ENCODE peak calls at places on chromosome 10, in nine cellular contexts. G is testis, I is IMR-90, W is AG04450, D is hepatocyte, V is colonic mucosa, R is HL-60, E is substantia nigra, S is fibroblast of lung. A is an unnamed sample.

GRCh38 chr10:28386508-28386868 is 83.6 kb upstream of the MPP7 start:
- DNase-seq in G (no peak), I (no peak), W (no peak), D (no peak), V (no peak), R (no peak), E (no peak), S (no peak), A (no peak)

GRCh38 chr10:122861724-122862161 is 16.1 kb upstream of the CUZD1 start:
- DNase-seq in G (no peak), I (peak), W (no peak), D (no peak), V (no peak), R (no peak), E (no peak), S (peak), A (no peak)

GRCh38 chr10:26374426-26374825 is 63.7 kb upstream of the APBB1IP start:
- DNase-seq in G (no peak), I (no peak), W (no peak), D (no peak), V (no peak), R (no peak), E (no peak), S (no peak), A (no peak)

GRCh38 chr10:119149723-119150122 is 15.8 kb downstream of the SFXN4 start:
- DNase-seq in G (no peak), I (no peak), W (no peak), D (no peak), V (no peak), R (no peak), E (no peak), S (no peak), A (no peak)

GRCh38 chr10:14860782-14861181 is 17.9 kb upstream of the SUV39H2 start:
- DNase-seq in G (no peak), I (no peak), W (no peak), D (peak), V (peak), R (no peak), E (no peak), S (no peak), A (no peak)

GRCh38 chr10:113132651-113133088 is 182.6 kb downstream of the TCF7L2 start:
- DNase-seq in G (no peak), I (peak), W (no peak), D (no peak), V (no peak), R (no peak), E (no peak), S (peak), A (no peak)

GRCh38 chr10:129972145-129972965 is 8.3 kb upstream of the EBF3 start:
- DNase-seq in G (no peak), I (no peak), W (no peak), D (peak), V (no peak), R (no peak), E (no peak), S (no peak), A (no peak)

GRCh38 chr10:63708421-63708820 is 187.2 kb downstream of the REEP3 start:
- DNase-seq in G (no peak), I (no peak), W (no peak), D (no peak), V (no peak), R (no peak), E (no peak), S (no peak), A (no peak)

GRCh38 chr10:84178387-84178697 is 4.7 kb downstream of the GPR15LG start:
- DNase-seq in G (no peak), I (no peak), W (no peak), D (no peak), V (no peak), R (no peak), E (no peak), S (no peak), A (no peak)

GRCh38 chr10:18214692-18215563 is 74.7 kb downstream of the CACNB2 start:
- DNase-seq in G (peak), I (peak), W (no peak), D (peak), V (peak), R (no peak), E (no peak), S (peak), A (no peak)

GRCh38 chr10:127090135-127090534 is 106.3 kb downstream of the INSYN2A start:
- DNase-seq in G (no peak), I (no peak), W (no peak), D (peak), V (no peak), R (no peak), E (no peak), S (no peak), A (no peak)

GRCh38 chr10:49488056-49488455 is 50.9 kb downstream of the ERCC6 start:
- DNase-seq in G (no peak), I (no peak), W (no peak), D (peak), V (no peak), R (no peak), E (no peak), S (no peak), A (no peak)

GRCh38 chr10:6542999-6543430 is 37.1 kb downstream of the PRKCQ start:
- DNase-seq in G (no peak), I (no peak), W (no peak), D (no peak), V (no peak), R (no peak), E (no peak), S (no peak), A (no peak)

GRCh38 chr10:30556189-30556588 is 73.4 kb downstream of the LYZL2 start:
- DNase-seq in G (no peak), I (no peak), W (no peak), D (no peak), V (no peak), R (no peak), E (no peak), S (no peak), A (no peak)
- H3K27ac ChIP-seq in G (no peak), I (no peak), W (no peak), D (no peak), V (no peak), R (no peak), E (no peak), S (no peak), A (peak)

DNA sequence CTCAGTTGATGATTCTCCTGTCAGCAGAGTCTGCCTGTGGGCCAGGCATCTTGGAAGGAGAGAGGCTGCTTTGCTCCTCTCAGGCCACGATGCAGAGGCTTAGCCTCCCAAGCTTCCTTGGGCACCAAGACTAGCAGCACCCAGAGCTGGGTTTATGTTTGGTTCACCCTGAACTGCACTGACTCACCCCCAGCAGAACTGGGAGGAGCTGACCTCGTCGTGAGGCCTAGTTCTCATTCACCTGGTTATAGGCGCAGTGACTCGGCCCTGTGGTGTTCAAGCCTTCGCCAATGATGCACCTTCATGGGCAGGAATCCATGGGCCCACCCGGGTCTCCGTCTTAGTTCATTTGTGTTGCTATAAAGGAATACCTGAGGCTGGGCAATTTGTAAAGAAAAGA is 122.0 kb upstream of the ZNF438 start:
- DNase-seq in G (no peak), I (no peak), W (no peak), D (no peak), V (no peak), R (no peak), E (no peak), S (no peak), A (no peak)
- H3K27ac ChIP-seq in G (peak), I (no peak), W (no peak), D (no peak), V (no peak), R (no peak), E (no peak), S (no peak), A (no peak)

DNA sequence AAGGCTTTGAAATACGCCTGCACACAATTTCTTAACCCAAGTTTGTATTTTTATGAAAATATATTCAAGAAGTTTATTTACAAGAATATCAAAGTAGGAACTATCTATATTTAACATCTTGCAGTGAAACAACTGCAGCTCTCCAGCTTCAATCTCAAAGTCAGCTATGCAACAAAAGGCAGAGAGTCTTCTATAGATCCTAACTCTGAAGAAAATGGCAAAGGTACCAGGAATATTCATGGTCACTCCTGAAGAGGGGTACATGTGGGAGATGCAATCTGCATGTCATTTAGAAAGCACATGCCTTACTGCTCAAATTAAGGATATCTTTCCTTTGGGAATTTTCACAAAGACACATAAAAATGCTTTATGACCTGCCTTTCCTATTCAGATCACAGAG is 1.6 kb downstream of the ANK3 start:
- DNase-seq in G (no peak), I (no peak), W (no peak), D (no peak), V (no peak), R (no peak), E (no peak), S (no peak), A (no peak)
- H3K27ac ChIP-seq in G (no peak), I (no peak), W (no peak), D (no peak), V (no peak), R (no peak), E (peak), S (no peak), A (no peak)

GRCh38 chr10:72248477-72249151 is 25.1 kb upstream of the DDIT4 start:
- DNase-seq in G (peak), I (no peak), W (no peak), D (peak), V (peak), R (peak), E (peak), S (peak), A (no peak)

GRCh38 chr10:72244573-72245038 is 28.5 kb upstream of the ASCC1 start:
- DNase-seq in G (no peak), I (no peak), W (no peak), D (no peak), V (no peak), R (no peak), E (no peak), S (no peak), A (no peak)

GRCh38 chr10:72243822-72244437 is 27.9 kb upstream of the ASCC1 start:
- DNase-seq in G (peak), I (peak), W (peak), D (peak), V (peak), R (no peak), E (no peak), S (peak), A (no peak)

GRCh38 chr10:72242675-72243074 is 26.6 kb upstream of the ASCC1 start:
- DNase-seq in G (peak), I (no peak), W (no peak), D (peak), V (no peak), R (peak), E (no peak), S (peak), A (no peak)

GRCh38 chr10:72245949-72246525 is 27.7 kb upstream of the DDIT4 start:
- DNase-seq in G (no peak), I (no peak), W (no peak), D (no peak), V (no peak), R (no peak), E (no peak), S (no peak), A (no peak)
- H3K27ac ChIP-seq in G (peak), I (peak), W (no peak), D (peak), V (no peak), R (no peak), E (peak), S (no peak), A (peak)

GRCh38 chr10:125146791-125147604 is 13.4 kb downstream of the CTBP2 start:
- DNase-seq in G (no peak), I (peak), W (no peak), D (no peak), V (peak), R (no peak), E (no peak), S (peak), A (peak)

GRCh38 chr10:125148021-125148439 is 12.3 kb downstream of the CTBP2 start:
- DNase-seq in G (no peak), I (no peak), W (no peak), D (peak), V (peak), R (no peak), E (no peak), S (peak), A (no peak)

GRCh38 chr10:125151170-125151823 is 9.1 kb downstream of the CTBP2 start:
- DNase-seq in G (no peak), I (no peak), W (no peak), D (no peak), V (no peak), R (no peak), E (no peak), S (no peak), A (no peak)

GRCh38 chr10:125148576-125148975 is 11.8 kb downstream of the CTBP2 start:
- DNase-seq in G (no peak), I (no peak), W (no peak), D (no peak), V (no peak), R (no peak), E (no peak), S (no peak), A (no peak)

DNA sequence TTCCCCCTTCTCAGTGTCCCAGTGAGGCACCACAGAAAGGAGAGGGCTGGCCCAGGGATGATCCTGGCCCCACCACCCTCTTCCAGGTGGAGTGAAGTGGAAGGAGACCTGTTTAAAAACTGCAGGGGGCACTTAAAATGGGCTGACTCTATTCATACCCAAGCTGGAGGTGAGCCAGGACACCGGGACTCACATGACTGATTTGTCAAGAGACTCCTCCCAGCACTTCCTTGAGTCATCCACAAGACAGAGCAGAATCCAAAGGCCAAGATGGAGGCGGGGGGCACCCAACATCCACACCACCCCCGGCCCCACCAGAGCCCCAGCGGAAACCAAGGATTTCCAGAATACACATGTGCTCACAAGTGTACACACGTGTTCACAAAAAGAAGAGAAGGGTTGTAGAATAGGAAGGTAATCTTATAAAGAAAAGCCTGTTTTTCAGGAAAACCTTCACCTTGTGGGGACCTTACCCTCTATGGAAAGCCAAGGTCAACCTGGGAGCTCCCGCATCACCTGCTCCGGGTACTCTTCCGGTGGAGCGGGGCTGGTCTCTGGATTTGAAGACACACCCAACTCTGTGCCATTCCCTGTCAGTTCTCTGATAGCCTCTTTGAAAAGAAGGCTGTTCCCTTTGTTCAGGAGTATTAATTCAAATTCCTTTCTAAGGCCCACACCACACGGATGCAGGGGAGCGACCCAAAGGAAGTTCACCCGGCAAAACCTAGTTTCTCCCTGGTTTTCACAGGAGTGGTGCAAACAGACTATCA is 10.9 kb downstream of the CTBP2 start:
- DNase-seq in G (peak), I (peak), W (no peak), D (peak), V (peak), R (no peak), E (no peak), S (peak), A (peak)
- H3K27ac ChIP-seq in G (peak), I (peak), W (peak), D (peak), V (peak), R (peak), E (peak), S (peak), A (peak)

GRCh38 chr10:11018426-11018818 is 750 bp downstream of the CELF2 start:
- DNase-seq in G (peak), I (no peak), W (no peak), D (peak), V (peak), R (no peak), E (no peak), S (no peak), A (no peak)
- H3K27ac ChIP-seq in G (peak), I (no peak), W (no peak), D (peak), V (peak), R (no peak), E (no peak), S (no peak), A (no peak)

DNA sequence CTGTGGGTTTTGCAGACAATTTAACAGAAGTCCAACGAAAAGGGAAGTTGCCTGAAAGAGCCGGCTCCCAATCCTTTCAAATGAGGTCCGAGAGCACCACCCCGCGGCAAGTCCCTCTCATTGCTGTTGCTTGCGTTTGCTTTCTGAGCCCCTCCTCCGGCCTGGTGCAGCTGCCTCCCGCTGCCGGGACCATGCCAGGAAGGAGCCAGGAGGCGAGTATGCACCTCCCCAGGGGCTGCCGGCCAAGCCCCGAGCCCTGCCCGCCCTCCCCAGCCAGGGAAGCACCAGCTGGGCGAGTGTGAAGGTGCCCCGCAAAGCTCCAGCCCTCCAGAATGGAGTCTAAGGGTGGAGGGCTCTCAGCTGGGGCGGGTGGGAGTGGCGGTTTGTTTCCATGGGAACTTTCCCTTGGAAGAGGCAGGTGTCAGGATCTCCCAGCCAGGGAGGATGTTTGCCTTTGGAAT is 25.8 kb upstream of the PPP2R2D start:
- DNase-seq in G (peak), I (peak), W (peak), D (peak), V (peak), R (peak), E (peak), S (peak), A (no peak)
- H3K27ac ChIP-seq in G (no peak), I (no peak), W (no peak), D (no peak), V (no peak), R (no peak), E (no peak), S (no peak), A (no peak)

DNA sequence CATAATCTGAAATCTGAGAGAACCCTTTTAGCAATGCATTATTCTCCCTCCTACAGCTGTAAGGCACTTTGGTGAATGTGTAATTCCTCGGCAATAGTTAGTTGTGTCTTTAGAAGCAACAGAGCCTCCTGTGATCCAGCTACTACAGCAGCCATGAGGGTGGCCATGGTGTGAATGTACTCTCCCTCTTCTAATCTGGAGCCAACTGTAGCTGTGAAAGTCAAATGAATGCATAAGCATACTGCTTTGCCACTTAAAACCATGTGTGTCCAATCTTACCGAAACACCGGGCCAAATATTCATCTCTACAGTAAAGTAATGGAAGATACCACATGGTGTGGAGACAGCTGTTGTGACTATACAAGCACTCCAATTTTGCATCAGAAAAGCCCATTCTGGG is 195.0 kb downstream of the DNAJC1 start:
- DNase-seq in G (no peak), I (no peak), W (no peak), D (no peak), V (no peak), R (no peak), E (no peak), S (no peak), A (no peak)
- H3K27ac ChIP-seq in G (no peak), I (no peak), W (no peak), D (no peak), V (no peak), R (no peak), E (no peak), S (no peak), A (no peak)

GRCh38 chr10:97479939-97480338 is 18.3 kb downstream of the MMS19 start:
- DNase-seq in G (no peak), I (no peak), W (no peak), D (no peak), V (no peak), R (no peak), E (no peak), S (no peak), A (no peak)

GRCh38 chr10:97481071-97481470 is 17.2 kb downstream of the MMS19 start:
- DNase-seq in G (no peak), I (peak), W (no peak), D (no peak), V (no peak), R (no peak), E (no peak), S (no peak), A (no peak)

GRCh38 chr10:97474918-97475317 is 23.3 kb downstream of the MMS19 start:
- DNase-seq in G (no peak), I (no peak), W (no peak), D (no peak), V (no peak), R (no peak), E (no peak), S (no peak), A (no peak)

GRCh38 chr10:97475936-97476594 is 22.2 kb downstream of the MMS19 start:
- DNase-seq in G (peak), I (peak), W (no peak), D (no peak), V (no peak), R (no peak), E (no peak), S (peak), A (no peak)
- H3K27ac ChIP-seq in G (peak), I (no peak), W (no peak), D (no peak), V (no peak), R (peak), E (no peak), S (no peak), A (peak)

GRCh38 chr10:110222896-110223675 is 15.7 kb downstream of the MXI1 start:
- DNase-seq in G (no peak), I (no peak), W (no peak), D (no peak), V (no peak), R (no peak), E (no peak), S (no peak), A (no peak)

GRCh38 chr10:110219884-110220283 is 12.5 kb downstream of the MXI1 start:
- DNase-seq in G (no peak), I (no peak), W (no peak), D (no peak), V (no peak), R (no peak), E (no peak), S (no peak), A (no peak)

GRCh38 chr10:110220383-110220782 is 13.0 kb downstream of the MXI1 start:
- DNase-seq in G (no peak), I (no peak), W (no peak), D (no peak), V (no peak), R (no peak), E (no peak), S (no peak), A (no peak)

GRCh38 chr10:110221721-110222261 is 14.4 kb downstream of the MXI1 start:
- DNase-seq in G (peak), I (peak), W (peak), D (peak), V (peak), R (peak), E (peak), S (peak), A (no peak)

GRCh38 chr10:110221044-110221720 is 13.8 kb downstream of the MXI1 start:
- DNase-seq in G (no peak), I (no peak), W (no peak), D (no peak), V (no peak), R (no peak), E (no peak), S (no peak), A (no peak)
- H3K27ac ChIP-seq in G (peak), I (peak), W (peak), D (peak), V (peak), R (peak), E (peak), S (peak), A (no peak)

A was measured in epithelial cell of prostate.